ENCODE peak calls at places on chromosomes 2 and 18, in seven cellular contexts. H, Q, B, U, E, F and G are unnamed samples.

GRCh38 chr2:147782521-147782920 is 62.3 kb upstream of the ACVR2A start:
- DNase-seq in H (no peak), Q (no peak), B (no peak), U (no peak), E (no peak), F (no peak), G (no peak)

GRCh38 chr2:198296665-198297308 is 492.4 kb downstream of the PLCL1 start:
- DNase-seq in H (peak; percentile 74), Q (peak; percentile 80), B (peak; percentile 43), U (no peak), E (peak; percentile 56), F (peak; percentile 71), G (no peak)

GRCh38 chr2:236969767-236970655 is 115.7 kb upstream of the COPS8 start:
- DNase-seq in H (no peak), Q (no peak), B (no peak), U (no peak), E (no peak), F (peak; percentile 46), G (no peak)

GRCh38 chr18:70195852-70196434 is 9.5 kb downstream of the RTTN start:
- DNase-seq in H (no peak), Q (peak; percentile 82), B (no peak), U (no peak), E (peak; percentile 25), F (no peak), G (no peak)

GRCh38 chr2:181125364-181125763 is 145.0 kb downstream of the UBE2E3 start:
- DNase-seq in H (no peak), Q (no peak), B (no peak), U (no peak), E (no peak), F (no peak), G (no peak)

GRCh38 chr18:30450927-30451326 is 591.6 kb downstream of the DSC3 start:
- DNase-seq in H (no peak), Q (no peak), B (no peak), U (no peak), E (no peak), F (no peak), G (no peak)

GRCh38 chr2:12087175-12087574 is 340.7 kb downstream of the LPIN1 start:
- DNase-seq in H (no peak), Q (no peak), B (no peak), U (no peak), E (no peak), F (no peak), G (no peak)

GRCh38 chr2:64779117-64779690 is 125.5 kb upstream of the SERTAD2 start:
- DNase-seq in H (no peak), Q (peak; percentile 77), B (no peak), U (no peak), E (no peak), F (no peak), G (no peak)

GRCh38 chr2:120731175-120731574 is 4.5 kb upstream of the GLI2 start:
- DNase-seq in H (peak; percentile 17), Q (no peak), B (no peak), U (no peak), E (no peak), F (no peak), G (no peak)

GRCh38 chr2:140893685-140894084 is 1237.1 kb downstream of the LRP1B start:
- DNase-seq in H (no peak), Q (peak; percentile 67), B (no peak), U (no peak), E (no peak), F (no peak), G (no peak)

GRCh38 chr2:18061717-18062116 is 183.2 kb downstream of the KCNS3 start:
- DNase-seq in H (no peak), Q (no peak), B (no peak), U (no peak), E (no peak), F (no peak), G (no peak)

GRCh38 chr2:7819316-7819715 is 862.5 kb upstream of the ID2 start:
- DNase-seq in H (no peak), Q (no peak), B (no peak), U (no peak), E (no peak), F (no peak), G (no peak)

GRCh38 chr18:46319793-46320192 is 215.6 kb downstream of the HAUS1 start:
- DNase-seq in H (no peak), Q (no peak), B (no peak), U (no peak), E (no peak), F (no peak), G (no peak)

GRCh38 chr18:69948919-69949537 is 1.4 kb upstream of the CD226 start:
- DNase-seq in H (no peak), Q (no peak), B (no peak), U (no peak), E (peak; percentile 32), F (peak; percentile 69), G (no peak)

GRCh38 chr2:99395589-99396130 is 58.5 kb downstream of the EIF5B start:
- DNase-seq in H (no peak), Q (no peak), B (no peak), U (no peak), E (no peak), F (no peak), G (no peak)

GRCh38 chr2:4995466-4995865 is 696.7 kb upstream of the SOX11 start:
- DNase-seq in H (peak; percentile 36), Q (no peak), B (no peak), U (no peak), E (no peak), F (no peak), G (no peak)

GRCh38 chr18:5059540-5060032 is 137.5 kb downstream of the AKAIN1 start:
- DNase-seq in H (no peak), Q (no peak), B (no peak), U (no peak), E (no peak), F (no peak), G (no peak)

GRCh38 chr2:190050001-190050400 is 12.5 kb downstream of the MSTN start:
- DNase-seq in H (no peak), Q (peak; percentile 30), B (no peak), U (no peak), E (no peak), F (no peak), G (no peak)

GRCh38 chr2:234469251-234469845 is 27.5 kb downstream of the ARL4C start:
- DNase-seq in H (no peak), Q (no peak), B (no peak), U (no peak), E (no peak), F (no peak), G (no peak)
- H3K4me1 ChIP-seq in H (no peaks in the 10 kb centered on the region), Q (no peaks in the 10 kb centered on the region), B (peaks cover 25% of the 10 kb centered on the region), U (no peaks in the 10 kb centered on the region), E (no peaks in the 10 kb centered on the region), F (no peaks in the 10 kb centered on the region), G (peaks cover 3% of the 10 kb centered on the region)

GRCh38 chr2:233976087-233976486 is 58.9 kb downstream of the TRPM8 start:
- DNase-seq in H (no peak), Q (no peak), B (no peak), U (no peak), E (no peak), F (no peak), G (no peak)
- H3K4me1 ChIP-seq in H (no peaks in the 10 kb centered on the region), Q (peaks cover 29% of the 10 kb centered on the region), B (no peaks in the 10 kb centered on the region), U (no peaks in the 10 kb centered on the region), E (no peaks in the 10 kb centered on the region), F (no peaks in the 10 kb centered on the region), G (peaks cover 29% of the 10 kb centered on the region)

GRCh38 chr18:48945953-48946217 is 4.9 kb downstream of the SMAD7 start:
- DNase-seq in H (no peak), Q (no peak), B (no peak), U (no peak), E (no peak), F (no peak), G (no peak)
- H3K4me1 ChIP-seq in H (peaks cover 12% of the 10 kb centered on the region), Q (peaks cover 65% of the 10 kb centered on the region), B (peaks cover 88% of the 10 kb centered on the region), U (peaks cover 71% of the 10 kb centered on the region), E (peaks cover 40% of the 10 kb centered on the region), F (peaks cover 43% of the 10 kb centered on the region), G (peaks cover 63% of the 10 kb centered on the region)

DNA sequence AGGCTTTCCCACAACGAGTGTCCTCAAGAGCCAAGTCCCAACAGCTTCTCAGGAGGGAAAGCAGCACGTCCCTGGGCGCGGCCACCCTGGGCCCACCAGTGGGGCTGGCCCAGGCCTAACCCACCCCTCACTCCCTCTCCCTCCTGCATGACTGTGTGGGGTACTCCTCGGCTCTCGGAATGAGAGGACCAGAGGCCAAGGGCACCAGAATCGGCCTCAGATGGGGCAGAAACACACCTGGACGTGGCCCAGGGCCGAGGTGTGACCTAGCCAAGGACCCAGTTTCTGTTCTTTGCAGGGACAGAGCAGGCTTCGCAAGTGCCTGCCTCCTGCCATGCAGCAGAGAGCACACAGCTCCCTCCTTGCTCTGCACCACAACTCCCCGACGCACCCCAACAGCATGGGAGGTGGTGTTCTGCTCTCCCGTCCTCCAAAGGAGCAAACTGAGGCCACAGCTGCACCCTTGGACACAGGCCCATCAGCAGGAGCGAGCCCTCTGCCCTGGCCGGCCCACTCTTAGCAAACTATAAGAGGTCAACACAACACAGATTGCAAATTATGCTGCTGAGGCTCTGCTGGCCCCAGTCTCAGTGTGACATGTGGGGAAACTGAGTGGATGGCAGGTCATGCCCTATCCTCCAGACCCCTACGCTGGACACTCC is 19.7 kb downstream of the HS6ST1 start:
- DNase-seq in H (no peak), Q (no peak), B (no peak), U (no peak), E (no peak), F (no peak), G (no peak)
- H3K4me1 ChIP-seq in H (no peaks in the 10 kb centered on the region), Q (peaks cover 38% of the 10 kb centered on the region), B (no peaks in the 10 kb centered on the region), U (peaks cover 27% of the 10 kb centered on the region), E (no peaks in the 10 kb centered on the region), F (peaks cover 14% of the 10 kb centered on the region), G (peaks cover 28% of the 10 kb centered on the region)

DNA sequence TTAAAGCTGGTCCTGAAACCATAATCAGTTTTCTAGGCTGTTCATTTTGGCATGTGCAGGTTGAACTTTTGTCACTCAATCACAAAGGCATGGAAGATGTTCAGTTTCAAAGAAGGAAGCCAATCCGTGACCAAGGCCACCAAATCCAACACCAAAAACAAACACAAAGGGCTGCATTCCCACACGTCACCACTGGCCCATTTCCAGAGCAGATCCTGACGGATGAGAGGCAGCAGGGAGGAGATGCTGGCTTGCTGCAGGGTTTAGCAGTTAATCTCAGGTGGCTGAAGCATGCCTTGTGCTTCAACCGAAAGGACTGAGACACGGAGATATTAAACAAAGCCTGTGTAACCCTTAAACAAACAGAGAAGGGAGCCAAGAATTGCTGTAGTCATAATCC is 191.9 kb upstream of the CTAGE1 start:
- DNase-seq in H (no peak), Q (peak; percentile 23), B (no peak), U (peak; percentile 58), E (peak; percentile 57), F (peak; percentile 77), G (no peak)
- H3K4me1 ChIP-seq in H (no peaks in the 10 kb centered on the region), Q (peaks cover 6% of the 10 kb centered on the region), B (no peaks in the 10 kb centered on the region), U (peaks cover 42% of the 10 kb centered on the region), E (no peaks in the 10 kb centered on the region), F (peaks cover 37% of the 10 kb centered on the region), G (no peaks in the 10 kb centered on the region)